ENCODE peak calls at places on chromosome 2, in seven cellular contexts. One of them, this sample, is unnamed.

GRCh38 chr2:9497017-9497416 is 22.7 kb downstream of the IAH1 start:
- DNase-seq in NCI-H1105: no peak
- DNase-seq in tibial nerve: no peak
- DNase-seq in globus pallidus: no peak
- DNase-seq in DMS 273 treated with DMSO at 0.1 percent for 48 hours: no peak
- DNase-seq in EH: no peak
- DNase-seq in NCI-H1048: no peak
- DNase-seq in this sample: no peak

GRCh38 chr2:215435261-215435808 is 533 bp downstream of the FN1 start:
- DNase-seq in tibial nerve: no peak
- DNase-seq in EH: no peak
- DNase-seq in NCI-H1105: peak
- DNase-seq in globus pallidus: peak
- DNase-seq in NCI-H1048: no peak
- DNase-seq in DMS 273 treated with DMSO at 0.1 percent for 48 hours: no peak
- DNase-seq in this sample: no peak

GRCh38 chr2:235607541-235608199 is 113.8 kb downstream of the AGAP1 start:
- DNase-seq in tibial nerve: no peak
- DNase-seq in DMS 273 treated with DMSO at 0.1 percent for 48 hours: no peak
- DNase-seq in EH: peak
- DNase-seq in NCI-H1048: no peak
- DNase-seq in NCI-H1105: no peak
- DNase-seq in globus pallidus: no peak
- DNase-seq in this sample: peak

GRCh38 chr2:229176136-229176535 is 95.0 kb downstream of the PID1 start:
- DNase-seq in NCI-H1048: no peak
- DNase-seq in DMS 273 treated with DMSO at 0.1 percent for 48 hours: no peak
- DNase-seq in globus pallidus: no peak
- DNase-seq in tibial nerve: no peak
- DNase-seq in EH: no peak
- DNase-seq in NCI-H1105: no peak
- DNase-seq in this sample: no peak

GRCh38 chr2:166411473-166412230 is 35.9 kb upstream of the SCN9A start:
- DNase-seq in tibial nerve: no peak
- DNase-seq in EH: peak
- DNase-seq in DMS 273 treated with DMSO at 0.1 percent for 48 hours: no peak
- DNase-seq in NCI-H1105: no peak
- DNase-seq in globus pallidus: no peak
- DNase-seq in NCI-H1048: no peak
- DNase-seq in this sample: peak

GRCh38 chr2:152363933-152364332 is 29.0 kb downstream of the FMNL2 start:
- DNase-seq in NCI-H1048: no peak
- DNase-seq in DMS 273 treated with DMSO at 0.1 percent for 48 hours: no peak
- DNase-seq in EH: no peak
- DNase-seq in tibial nerve: no peak
- DNase-seq in NCI-H1105: no peak
- DNase-seq in globus pallidus: no peak
- DNase-seq in this sample: no peak

GRCh38 chr2:217271813-217272212 is 411.9 kb upstream of the TNP1 start:
- DNase-seq in DMS 273 treated with DMSO at 0.1 percent for 48 hours: no peak
- DNase-seq in tibial nerve: no peak
- DNase-seq in NCI-H1048: no peak
- DNase-seq in NCI-H1105: no peak
- DNase-seq in globus pallidus: no peak
- DNase-seq in EH: no peak
- DNase-seq in this sample: no peak

GRCh38 chr2:212692466-212692865 is 153.9 kb upstream of the ERBB4 start:
- DNase-seq in NCI-H1105: no peak
- DNase-seq in DMS 273 treated with DMSO at 0.1 percent for 48 hours: no peak
- DNase-seq in NCI-H1048: no peak
- DNase-seq in tibial nerve: no peak
- DNase-seq in EH: no peak
- DNase-seq in globus pallidus: no peak
- DNase-seq in this sample: no peak

GRCh38 chr2:213279961-213280360 is 4.3 kb upstream of the SPAG16 start:
- DNase-seq in globus pallidus: no peak
- DNase-seq in NCI-H1048: no peak
- DNase-seq in DMS 273 treated with DMSO at 0.1 percent for 48 hours: no peak
- DNase-seq in tibial nerve: peak
- DNase-seq in NCI-H1105: no peak
- DNase-seq in EH: no peak
- DNase-seq in this sample: no peak

GRCh38 chr2:162574615-162575452 is 230.9 kb downstream of the GCA start:
- DNase-seq in EH: no peak
- DNase-seq in tibial nerve: no peak
- DNase-seq in NCI-H1105: no peak
- DNase-seq in DMS 273 treated with DMSO at 0.1 percent for 48 hours: no peak
- DNase-seq in NCI-H1048: no peak
- DNase-seq in globus pallidus: no peak
- DNase-seq in this sample: no peak

GRCh38 chr2:239043326-239043725 is 195.4 kb downstream of the TWIST2 start:
- DNase-seq in EH: no peak
- DNase-seq in NCI-H1048: no peak
- DNase-seq in DMS 273 treated with DMSO at 0.1 percent for 48 hours: no peak
- DNase-seq in tibial nerve: no peak
- DNase-seq in globus pallidus: no peak
- DNase-seq in NCI-H1105: no peak
- DNase-seq in this sample: no peak

GRCh38 chr2:216189410-216189809 is 80.3 kb downstream of the XRCC5 start:
- DNase-seq in NCI-H1048: no peak
- DNase-seq in tibial nerve: no peak
- DNase-seq in globus pallidus: no peak
- DNase-seq in DMS 273 treated with DMSO at 0.1 percent for 48 hours: no peak
- DNase-seq in NCI-H1105: no peak
- DNase-seq in EH: peak
- DNase-seq in this sample: peak

GRCh38 chr2:98799375-98800329 is 68.7 kb upstream of the MGAT4A start:
- DNase-seq in tibial nerve: no peak
- DNase-seq in globus pallidus: no peak
- DNase-seq in EH: no peak
- DNase-seq in DMS 273 treated with DMSO at 0.1 percent for 48 hours: no peak
- DNase-seq in NCI-H1048: no peak
- DNase-seq in NCI-H1105: no peak
- DNase-seq in this sample: no peak

GRCh38 chr2:217223222-217223930 is 363.5 kb upstream of the TNP1 start:
- DNase-seq in EH: peak
- DNase-seq in NCI-H1048: no peak
- DNase-seq in globus pallidus: peak
- DNase-seq in DMS 273 treated with DMSO at 0.1 percent for 48 hours: no peak
- DNase-seq in tibial nerve: no peak
- DNase-seq in NCI-H1105: no peak
- DNase-seq in this sample: peak

GRCh38 chr2:8863331-8863953 is 26.0 kb upstream of the KIDINS220 start:
- DNase-seq in DMS 273 treated with DMSO at 0.1 percent for 48 hours: no peak
- DNase-seq in EH: no peak
- DNase-seq in NCI-H1048: no peak
- DNase-seq in NCI-H1105: no peak
- DNase-seq in tibial nerve: no peak
- DNase-seq in globus pallidus: no peak
- DNase-seq in this sample: no peak

GRCh38 chr2:170576296-170576695 is 138.8 kb upstream of the SP5 start:
- DNase-seq in globus pallidus: peak
- DNase-seq in NCI-H1105: no peak
- DNase-seq in EH: no peak
- DNase-seq in DMS 273 treated with DMSO at 0.1 percent for 48 hours: no peak
- DNase-seq in NCI-H1048: no peak
- DNase-seq in tibial nerve: no peak
- DNase-seq in this sample: no peak

GRCh38 chr2:7237476-7237875 is 320.3 kb downstream of the RNF144A start:
- DNase-seq in NCI-H1048: no peak
- DNase-seq in DMS 273 treated with DMSO at 0.1 percent for 48 hours: no peak
- DNase-seq in NCI-H1105: no peak
- DNase-seq in EH: no peak
- DNase-seq in tibial nerve: no peak
- DNase-seq in globus pallidus: no peak
- DNase-seq in this sample: no peak

GRCh38 chr2:160214461-160215055 is 14.5 kb upstream of the ITGB6 start:
- DNase-seq in globus pallidus: no peak
- DNase-seq in NCI-H1105: no peak
- DNase-seq in DMS 273 treated with DMSO at 0.1 percent for 48 hours: no peak
- DNase-seq in tibial nerve: no peak
- DNase-seq in NCI-H1048: no peak
- DNase-seq in EH: peak
- DNase-seq in this sample: peak

GRCh38 chr2:6784299-6784698 is 81.4 kb downstream of the CMPK2 start:
- DNase-seq in NCI-H1048: no peak
- DNase-seq in NCI-H1105: no peak
- DNase-seq in DMS 273 treated with DMSO at 0.1 percent for 48 hours: no peak
- DNase-seq in globus pallidus: no peak
- DNase-seq in EH: peak
- DNase-seq in tibial nerve: no peak
- DNase-seq in this sample: no peak

GRCh38 chr2:15378148-15378908 is 182.8 kb downstream of the NBAS start:
- DNase-seq in tibial nerve: no peak
- DNase-seq in NCI-H1048: no peak
- DNase-seq in NCI-H1105: no peak
- DNase-seq in DMS 273 treated with DMSO at 0.1 percent for 48 hours: no peak
- DNase-seq in EH: no peak
- DNase-seq in globus pallidus: no peak
- DNase-seq in this sample: no peak

GRCh38 chr2:160494243-160494642 is 636 bp upstream of the RBMS1 start:
- DNase-seq in NCI-H1048: no peak
- DNase-seq in DMS 273 treated with DMSO at 0.1 percent for 48 hours: no peak
- DNase-seq in tibial nerve: no peak
- DNase-seq in NCI-H1105: peak
- DNase-seq in EH: no peak
- DNase-seq in globus pallidus: no peak
- DNase-seq in this sample: peak

GRCh38 chr2:20509766-20510490 is 63.1 kb downstream of the RHOB start:
- DNase-seq in globus pallidus: no peak
- DNase-seq in NCI-H1048: no peak
- DNase-seq in DMS 273 treated with DMSO at 0.1 percent for 48 hours: peak
- DNase-seq in NCI-H1105: peak
- DNase-seq in EH: peak
- DNase-seq in tibial nerve: no peak
- DNase-seq in this sample: peak

GRCh38 chr2:112626604-112627059 is 19.1 kb upstream of the SLC20A1 start:
- DNase-seq in tibial nerve: no peak
- DNase-seq in EH: peak
- DNase-seq in NCI-H1105: peak
- DNase-seq in DMS 273 treated with DMSO at 0.1 percent for 48 hours: peak
- DNase-seq in globus pallidus: peak
- DNase-seq in NCI-H1048: no peak
- DNase-seq in this sample: peak

GRCh38 chr2:9308186-9308955 is 101.8 kb downstream of the ASAP2 start:
- DNase-seq in EH: peak
- DNase-seq in DMS 273 treated with DMSO at 0.1 percent for 48 hours: no peak
- DNase-seq in tibial nerve: no peak
- DNase-seq in NCI-H1048: no peak
- DNase-seq in NCI-H1105: no peak
- DNase-seq in globus pallidus: no peak
- DNase-seq in this sample: peak

GRCh38 chr2:159285929-159286708 is at the start of gene WDSUB1:
- DNase-seq in NCI-H1048: no peak
- DNase-seq in EH: peak
- DNase-seq in DMS 273 treated with DMSO at 0.1 percent for 48 hours: peak
- DNase-seq in NCI-H1105: peak
- DNase-seq in globus pallidus: peak
- DNase-seq in tibial nerve: peak
- DNase-seq in this sample: peak

GRCh38 chr2:116810645-116811044 is 1003.8 kb upstream of the DDX18 start:
- DNase-seq in DMS 273 treated with DMSO at 0.1 percent for 48 hours: no peak
- DNase-seq in NCI-H1105: no peak
- DNase-seq in EH: no peak
- DNase-seq in globus pallidus: no peak
- DNase-seq in NCI-H1048: no peak
- DNase-seq in tibial nerve: no peak
- DNase-seq in this sample: peak

GRCh38 chr2:11715987-11716652 is 30.3 kb upstream of the LPIN1 start:
- DNase-seq in NCI-H1048: no peak
- DNase-seq in tibial nerve: no peak
- DNase-seq in DMS 273 treated with DMSO at 0.1 percent for 48 hours: no peak
- DNase-seq in globus pallidus: no peak
- DNase-seq in NCI-H1105: no peak
- DNase-seq in EH: no peak
- DNase-seq in this sample: no peak

GRCh38 chr2:196182439-196183171 is 11.2 kb upstream of the STK17B start:
- DNase-seq in EH: no peak
- DNase-seq in DMS 273 treated with DMSO at 0.1 percent for 48 hours: no peak
- DNase-seq in tibial nerve: no peak
- DNase-seq in NCI-H1048: no peak
- DNase-seq in NCI-H1105: no peak
- DNase-seq in globus pallidus: no peak
- DNase-seq in this sample: no peak

GRCh38 chr2:28276076-28276618 is 116.5 kb upstream of the FOSL2 start:
- DNase-seq in EH: peak
- DNase-seq in NCI-H1048: no peak
- DNase-seq in NCI-H1105: no peak
- DNase-seq in globus pallidus: peak
- DNase-seq in tibial nerve: no peak
- DNase-seq in DMS 273 treated with DMSO at 0.1 percent for 48 hours: no peak
- DNase-seq in this sample: peak

GRCh38 chr2:68739261-68740183 is 4.9 kb downstream of the ARHGAP25 start:
- DNase-seq in NCI-H1048: no peak
- DNase-seq in globus pallidus: no peak
- DNase-seq in EH: no peak
- DNase-seq in DMS 273 treated with DMSO at 0.1 percent for 48 hours: no peak
- DNase-seq in tibial nerve: no peak
- DNase-seq in NCI-H1105: no peak
- DNase-seq in this sample: no peak

GRCh38 chr2:164756773-164757172 is 84.8 kb downstream of the COBLL1 start:
- DNase-seq in EH: no peak
- DNase-seq in globus pallidus: no peak
- DNase-seq in DMS 273 treated with DMSO at 0.1 percent for 48 hours: no peak
- DNase-seq in NCI-H1048: no peak
- DNase-seq in NCI-H1105: no peak
- DNase-seq in tibial nerve: no peak
- DNase-seq in this sample: no peak

GRCh38 chr2:231800493-231801091 is 14.3 kb downstream of the COPS7B start:
- DNase-seq in EH: peak
- DNase-seq in NCI-H1105: peak
- DNase-seq in DMS 273 treated with DMSO at 0.1 percent for 48 hours: no peak
- DNase-seq in tibial nerve: no peak
- DNase-seq in globus pallidus: no peak
- DNase-seq in NCI-H1048: no peak
- DNase-seq in this sample: no peak

GRCh38 chr2:73301636-73302035 is 8.3 kb upstream of the EGR4 start:
- DNase-seq in EH: no peak
- DNase-seq in tibial nerve: no peak
- DNase-seq in globus pallidus: no peak
- DNase-seq in NCI-H1048: no peak
- DNase-seq in DMS 273 treated with DMSO at 0.1 percent for 48 hours: no peak
- DNase-seq in NCI-H1105: no peak
- DNase-seq in this sample: no peak

GRCh38 chr2:227370791-227371312 is 8.3 kb downstream of the TM4SF20 start:
- DNase-seq in NCI-H1048: no peak
- DNase-seq in globus pallidus: no peak
- DNase-seq in EH: peak
- DNase-seq in tibial nerve: no peak
- DNase-seq in DMS 273 treated with DMSO at 0.1 percent for 48 hours: no peak
- DNase-seq in NCI-H1105: no peak
- DNase-seq in this sample: peak

GRCh38 chr2:27314709-27315108 is 6.5 kb upstream of the UCN start:
- DNase-seq in EH: no peak
- DNase-seq in globus pallidus: no peak
- DNase-seq in NCI-H1105: no peak
- DNase-seq in DMS 273 treated with DMSO at 0.1 percent for 48 hours: no peak
- DNase-seq in tibial nerve: no peak
- DNase-seq in NCI-H1048: no peak
- DNase-seq in this sample: no peak

GRCh38 chr2:37816686-37817085 is 108.4 kb upstream of the RMDN2 start:
- DNase-seq in tibial nerve: no peak
- DNase-seq in globus pallidus: no peak
- DNase-seq in NCI-H1105: no peak
- DNase-seq in DMS 273 treated with DMSO at 0.1 percent for 48 hours: no peak
- DNase-seq in NCI-H1048: no peak
- DNase-seq in EH: no peak
- DNase-seq in this sample: no peak

GRCh38 chr2:196113061-196113974 is 44.7 kb upstream of the DNAH7 start:
- DNase-seq in NCI-H1048: no peak
- DNase-seq in NCI-H1105: no peak
- DNase-seq in tibial nerve: no peak
- DNase-seq in DMS 273 treated with DMSO at 0.1 percent for 48 hours: no peak
- DNase-seq in EH: peak
- DNase-seq in globus pallidus: peak
- DNase-seq in this sample: peak

GRCh38 chr2:10770956-10771750 is 41.4 kb downstream of the PDIA6 start:
- DNase-seq in NCI-H1048: no peak
- DNase-seq in DMS 273 treated with DMSO at 0.1 percent for 48 hours: no peak
- DNase-seq in tibial nerve: no peak
- DNase-seq in EH: no peak
- DNase-seq in globus pallidus: no peak
- DNase-seq in NCI-H1105: no peak
- DNase-seq in this sample: no peak

This sample was measured in astrocyte.